ENCODE peak calls at places on chromosomes 6 and 20, in nine cellular contexts. U, Z, Q, H, T, R, V, F and I are unnamed samples.
A peak's percentile ranks its signal among the peaks of the same experiment; 100 is the strongest.

GRCh38 chr6:45327956-45328522 is at the start of gene RUNX2:
- DNase-seq in U (no peak), Q (peak; percentile 95), Z (peak; percentile 21), R (no peak), V (no peak), T (no peak), F (no peak), H (peak; percentile 68), I (no peak)

GRCh38 chr20:63089051-63089907 is 82.5 kb upstream of the BHLHE23 start:
- DNase-seq in Z (no peak), R (no peak), F (no peak), Q (no peak), H (no peak), U (peak; percentile 8), V (no peak), T (no peak), I (no peak)

GRCh38 chr6:16729183-16729696 is 32.0 kb downstream of the ATXN1 start:
- DNase-seq in Q (peak; percentile 45), F (no peak), Z (no peak), H (peak; percentile 37), V (no peak), U (no peak), T (no peak), R (no peak), I (no peak)

GRCh38 chr20:54103762-54104600 is 33.6 kb upstream of the BCAS1 start:
- DNase-seq in Q (no peak), T (no peak), V (no peak), Z (no peak), F (no peak), U (no peak), R (no peak), H (no peak), I (no peak)

GRCh38 chr6:116265081-116265829 is 11.4 kb upstream of the TSPYL4 start:
- DNase-seq in Z (no peak), T (no peak), U (peak; percentile 34), V (no peak), H (peak; percentile 39), F (no peak), R (no peak), Q (no peak), I (no peak)

GRCh38 chr6:146917979-146918378 is 286.2 kb upstream of the STXBP5 start:
- DNase-seq in T (no peak), R (no peak), Q (no peak), U (no peak), Z (no peak), F (no peak), V (no peak), H (no peak), I (no peak)

GRCh38 chr20:36281785-36282380 is 24.3 kb upstream of the DLGAP4 start:
- DNase-seq in Z (no peak), R (no peak), U (no peak), Q (no peak), H (no peak), V (no peak), F (no peak), T (no peak), I (no peak)

GRCh38 chr6:74519172-74519571 is 686.7 kb downstream of the COL12A1 start:
- DNase-seq in F (peak; percentile 3), T (no peak), Q (peak; percentile 59), U (no peak), V (no peak), Z (no peak), H (peak; percentile 36), R (no peak), I (no peak)

GRCh38 chr6:66526061-66526460 is 819.0 kb upstream of the EYS start:
- DNase-seq in V (no peak), F (no peak), H (no peak), R (no peak), T (no peak), Q (no peak), U (no peak), Z (no peak), I (no peak)

GRCh38 chr20:38001981-38002380 is 31.3 kb downstream of the TTI1 start:
- DNase-seq in R (no peak), F (no peak), T (no peak), Z (no peak), U (peak; percentile 41), Q (peak; percentile 56), V (no peak), H (no peak), I (no peak)

GRCh38 chr6:80144753-80145152 is 38.3 kb downstream of the BCKDHB start:
- DNase-seq in R (no peak), U (no peak), Q (peak; percentile 30), Z (no peak), H (no peak), F (no peak), V (no peak), T (no peak), I (no peak)

GRCh38 chr6:108242721-108243120 is 18.1 kb downstream of the SNX3 start:
- DNase-seq in R (no peak), Q (no peak), T (no peak), V (no peak), U (no peak), H (no peak), Z (no peak), F (no peak), I (no peak)

GRCh38 chr6:45737331-45738056 is 278.2 kb downstream of the CLIC5 start:
- DNase-seq in U (no peak), Q (no peak), H (no peak), T (no peak), F (no peak), R (no peak), V (no peak), Z (no peak), I (no peak)

GRCh38 chr6:55652429-55652828 is 73.4 kb upstream of the HMGCLL1 start:
- DNase-seq in Z (no peak), U (no peak), V (no peak), R (no peak), H (no peak), T (no peak), Q (no peak), F (no peak), I (no peak)

GRCh38 chr6:158834675-158835385 is 15.7 kb upstream of the EZR start:
- DNase-seq in U (no peak), F (no peak), Z (peak; percentile 44), T (no peak), H (no peak), R (no peak), Q (no peak), V (no peak), I (no peak)

GRCh38 chr20:37305079-37305478 is 15.6 kb downstream of the MANBAL start:
- DNase-seq in R (no peak), V (no peak), Q (no peak), F (no peak), Z (no peak), H (no peak), T (no peak), U (no peak), I (no peak)

GRCh38 chr6:107716688-107717089 is 107.4 kb downstream of the SCML4 start:
- DNase-seq in U (no peak), F (no peak), V (no peak), H (peak; percentile 16), Z (no peak), Q (no peak), R (no peak), T (peak; percentile 45), I (peak; percentile 67)

GRCh38 chr20:60970601-60971000 is 281.5 kb upstream of the CDH4 start:
- DNase-seq in T (no peak), F (no peak), V (no peak), Z (no peak), Q (no peak), U (no peak), R (no peak), H (no peak), I (no peak)

GRCh38 chr20:58634121-58634817 is 16.8 kb upstream of the STX16 start:
- DNase-seq in Q (no peak), T (no peak), Z (no peak), U (no peak), R (no peak), H (no peak), F (no peak), V (no peak), I (no peak)

GRCh38 chr6:68194846-68195478 is 440.1 kb upstream of the ADGRB3 start:
- DNase-seq in V (no peak), Q (no peak), T (no peak), H (no peak), U (no peak), F (no peak), R (no peak), Z (no peak), I (no peak)